ENCODE peak calls at places on chromosomes 3 and 15, in five cellular contexts. L, I, U, X and Q are unnamed samples.

GRCh38 chr3:153164009-153164550 is 2.1 kb downstream of the RAP2B start:
- DNase-seq in X (no peak), U (no peak), L (no peak), I (no peak), Q (no peak)

GRCh38 chr3:99499235-99499798 is 139.1 kb upstream of the COL8A1 start:
- DNase-seq in I (peak), X (no peak), L (no peak), U (no peak), Q (no peak)

GRCh38 chr15:43293402-43293801 is 26.7 kb upstream of the TGM5 start:
- DNase-seq in L (no peak), I (no peak), U (no peak), X (no peak), Q (no peak)

GRCh38 chr3:65751123-65751700 is 287.5 kb downstream of the MAGI1 start:
- DNase-seq in I (peak), X (no peak), U (no peak), L (peak), Q (no peak)

GRCh38 chr3:170320471-170321121 is 36.9 kb upstream of the SKIL start:
- DNase-seq in X (no peak), L (no peak), U (no peak), I (peak), Q (no peak)

GRCh38 chr15:75834011-75834410 is 9.2 kb upstream of the UBE2Q2 start:
- DNase-seq in I (no peak), X (no peak), U (no peak), L (no peak), Q (no peak)

GRCh38 chr15:41983221-41983620 is 10.9 kb upstream of the EHD4 start:
- DNase-seq in U (no peak), L (no peak), X (no peak), I (no peak), Q (no peak)

GRCh38 chr15:97961067-97961954 is 808 bp downstream of the ARRDC4 start:
- DNase-seq in I (peak), L (peak), U (no peak), X (no peak), Q (no peak)

GRCh38 chr3:140022061-140022781 is 87.2 kb downstream of the CLSTN2 start:
- DNase-seq in I (no peak), U (no peak), L (no peak), X (no peak), Q (no peak)

GRCh38 chr3:37526511-37526910 is 335.2 kb upstream of the CTDSPL start:
- DNase-seq in U (no peak), X (no peak), I (peak), L (peak), Q (no peak)

GRCh38 chr3:185283374-185283935 is 29.6 kb upstream of the EHHADH start:
- DNase-seq in X (no peak), I (peak), L (no peak), U (no peak), Q (no peak)

GRCh38 chr15:40343512-40343911 is 2.8 kb upstream of the CCDC9B start:
- DNase-seq in I (peak), L (no peak), U (no peak), X (no peak), Q (no peak)

GRCh38 chr3:197490098-197490497 is 65.7 kb downstream of the BDH1 start:
- DNase-seq in L (no peak), X (no peak), I (peak), U (no peak), Q (no peak)

GRCh38 chr3:27729748-27730611 is 7.9 kb upstream of the EOMES start:
- DNase-seq in I (no peak), X (no peak), L (no peak), U (no peak), Q (no peak)

GRCh38 chr3:194617827-194618226 is 15.4 kb downstream of the TMEM44 start:
- DNase-seq in U (no peak), L (no peak), I (peak), X (no peak), Q (no peak)

GRCh38 chr3:10248984-10249748 is 907 bp downstream of the TATDN2 start:
- DNase-seq in U (peak), L (peak), I (peak), X (peak), Q (peak)

GRCh38 chr3:105867690-105868449 is 942 bp downstream of the CBLB start:
- DNase-seq in X (no peak), I (no peak), U (no peak), L (no peak), Q (no peak)

GRCh38 chr3:29764603-29765254 is 483.9 kb downstream of the RBMS3 start:
- DNase-seq in U (no peak), L (no peak), I (peak), X (no peak), Q (no peak)

GRCh38 chr3:113157408-113157980 is 53.9 kb upstream of the BOC start:
- DNase-seq in U (no peak), X (no peak), I (no peak), L (no peak), Q (no peak)

GRCh38 chr3:142447308-142447851 is 457 bp downstream of the XRN1 start:
- DNase-seq in U (peak), X (peak), L (peak), I (peak), Q (peak)

GRCh38 chr15:64611085-64611484 is 150.7 kb downstream of the ZNF609 start:
- DNase-seq in X (no peak), U (no peak), I (no peak), L (no peak), Q (no peak)

GRCh38 chr3:98531622-98532274 is at the start of gene GPR15:
- DNase-seq in I (no peak), U (no peak), X (no peak), L (no peak), Q (no peak)

GRCh38 chr3:30454636-30455035 is 151.8 kb upstream of the TGFBR2 start:
- DNase-seq in X (no peak), L (no peak), U (no peak), I (no peak), Q (no peak)

GRCh38 chr3:13500133-13500885 is 20.2 kb downstream of the HDAC11 start:
- DNase-seq in I (no peak), L (no peak), X (no peak), U (no peak), Q (no peak)

GRCh38 chr15:39979606-39980005 is 45.7 kb downstream of the EIF2AK4 start:
- DNase-seq in I (peak), L (no peak), X (no peak), U (no peak), Q (no peak)

GRCh38 chr3:141246958-141247301 is 15.3 kb downstream of the PXYLP1 start:
- DNase-seq in U (no peak), I (no peak), X (no peak), L (no peak), Q (no peak)

GRCh38 chr3:115169808-115170207 is 22.7 kb upstream of the ZBTB20 start:
- DNase-seq in L (no peak), I (no peak), X (no peak), U (no peak), Q (no peak)

GRCh38 chr15:90816401-90817116 is 51.8 kb upstream of the FURIN start:
- DNase-seq in L (no peak), I (no peak), X (no peak), U (peak), Q (no peak)

GRCh38 chr3:138348107-138348949 is at the start of gene MRAS:
- DNase-seq in L (peak), I (peak), X (no peak), U (no peak), Q (no peak)

GRCh38 chr15:45637552-45638033 is 2.8 kb downstream of the SQOR start:
- DNase-seq in I (peak), U (peak), X (peak), L (peak), Q (peak)

GRCh38 chr15:82539690-82540054 is 585 bp downstream of the RPS17 start:
- DNase-seq in U (no peak), L (no peak), X (no peak), I (no peak), Q (no peak)